ENCODE peak calls at places on chromosomes 2 and 18, in five cellular contexts. One of them, this sample, is unnamed.

GRCh38 chr2:71609029-71609428 is 155.7 kb downstream of the DYSF start:
- DNase-seq in GM06990: no peak
- DNase-seq in HCT116: no peak
- DNase-seq in Calu3: no peak
- DNase-seq in kidney: peak
- DNase-seq in this sample: no peak

GRCh38 chr18:35189510-35189909 is 51.3 kb upstream of the ZNF397 start:
- DNase-seq in Calu3: no peak
- DNase-seq in HCT116: no peak
- DNase-seq in GM06990: no peak
- DNase-seq in kidney: no peak
- DNase-seq in this sample: no peak

GRCh38 chr2:224347181-224348051 is 54.5 kb downstream of the FAM124B start:
- DNase-seq in HCT116: no peak
- DNase-seq in kidney: no peak
- DNase-seq in GM06990: no peak
- DNase-seq in Calu3: no peak
- DNase-seq in this sample: no peak

GRCh38 chr2:150542172-150542571 is 54.7 kb upstream of the RND3 start:
- DNase-seq in GM06990: no peak
- DNase-seq in Calu3: no peak
- DNase-seq in HCT116: no peak
- DNase-seq in kidney: no peak
- DNase-seq in this sample: no peak

GRCh38 chr18:44945847-44946490 is 265.3 kb downstream of the SETBP1 start:
- DNase-seq in Calu3: no peak
- DNase-seq in HCT116: no peak
- DNase-seq in kidney: no peak
- DNase-seq in GM06990: no peak
- DNase-seq in this sample: no peak

GRCh38 chr2:238108423-238109201 is 8.5 kb downstream of the ESPNL start:
- DNase-seq in Calu3: no peak
- DNase-seq in GM06990: peak
- DNase-seq in kidney: peak
- DNase-seq in HCT116: no peak
- DNase-seq in this sample: no peak

GRCh38 chr2:74131901-74132300 is 15.8 kb downstream of the BOLA3 start:
- DNase-seq in HCT116: no peak
- DNase-seq in kidney: no peak
- DNase-seq in GM06990: no peak
- DNase-seq in Calu3: no peak
- DNase-seq in this sample: no peak

GRCh38 chr2:189408294-189408693 is 33.0 kb upstream of the WDR75 start:
- DNase-seq in kidney: no peak
- DNase-seq in Calu3: no peak
- DNase-seq in GM06990: no peak
- DNase-seq in HCT116: no peak
- DNase-seq in this sample: no peak

GRCh38 chr2:134663451-134663850 is 55.3 kb downstream of the TMEM163 start:
- DNase-seq in Calu3: no peak
- DNase-seq in GM06990: no peak
- DNase-seq in kidney: no peak
- DNase-seq in HCT116: no peak
- DNase-seq in this sample: no peak

GRCh38 chr2:64426191-64426952 is 27.6 kb upstream of the LGALSL start:
- DNase-seq in kidney: no peak
- DNase-seq in HCT116: no peak
- DNase-seq in GM06990: no peak
- DNase-seq in Calu3: no peak
- DNase-seq in this sample: no peak

GRCh38 chr2:26770986-26771586 is 7.0 kb downstream of the SLC35F6 start:
- DNase-seq in kidney: peak
- DNase-seq in HCT116: no peak
- DNase-seq in GM06990: no peak
- DNase-seq in Calu3: peak
- DNase-seq in this sample: peak

GRCh38 chr2:237097326-237097910 is 11.7 kb downstream of the COPS8 start:
- DNase-seq in HCT116: no peak
- DNase-seq in Calu3: no peak
- DNase-seq in GM06990: no peak
- DNase-seq in kidney: no peak
- DNase-seq in this sample: no peak

GRCh38 chr2:207729465-207729998 is 18.1 kb downstream of the CCNYL1 start:
- DNase-seq in HCT116: no peak
- DNase-seq in Calu3: no peak
- DNase-seq in kidney: no peak
- DNase-seq in GM06990: no peak
- DNase-seq in this sample: no peak

GRCh38 chr18:22933958-22934423 is 863 bp downstream of the RBBP8 start:
- DNase-seq in HCT116: no peak
- DNase-seq in kidney: no peak
- DNase-seq in Calu3: no peak
- DNase-seq in GM06990: no peak
- DNase-seq in this sample: no peak

GRCh38 chr18:48290162-48290926 is 118.8 kb downstream of the ZBTB7C start:
- DNase-seq in Calu3: no peak
- DNase-seq in GM06990: no peak
- DNase-seq in kidney: no peak
- DNase-seq in HCT116: no peak
- DNase-seq in this sample: no peak

GRCh38 chr2:43225788-43226557 is 433 bp downstream of the ZFP36L2 start:
- DNase-seq in kidney: peak
- DNase-seq in Calu3: peak
- DNase-seq in HCT116: no peak
- DNase-seq in GM06990: peak
- DNase-seq in this sample: no peak

GRCh38 chr2:164551519-164551918 is 69.8 kb downstream of the GRB14 start:
- DNase-seq in GM06990: no peak
- DNase-seq in kidney: no peak
- DNase-seq in HCT116: no peak
- DNase-seq in Calu3: no peak
- DNase-seq in this sample: no peak

GRCh38 chr2:25301453-25302352 is 40.0 kb downstream of the DNMT3A start:
- DNase-seq in kidney: no peak
- DNase-seq in Calu3: no peak
- DNase-seq in HCT116: peak
- DNase-seq in GM06990: peak
- DNase-seq in this sample: peak

GRCh38 chr2:134260726-134261125 is 6.9 kb downstream of the MGAT5 start:
- DNase-seq in kidney: no peak
- DNase-seq in Calu3: no peak
- DNase-seq in GM06990: no peak
- DNase-seq in HCT116: no peak
- DNase-seq in this sample: peak

GRCh38 chr2:64951306-64951953 is 37.8 kb upstream of the SLC1A4 start:
- DNase-seq in Calu3: no peak
- DNase-seq in HCT116: no peak
- DNase-seq in kidney: no peak
- DNase-seq in GM06990: no peak
- DNase-seq in this sample: no peak

GRCh38 chr2:27803046-27803445 is 31.5 kb downstream of the MRPL33 start:
- DNase-seq in kidney: no peak
- DNase-seq in Calu3: no peak
- DNase-seq in GM06990: no peak
- DNase-seq in HCT116: no peak
- DNase-seq in this sample: no peak

GRCh38 chr18:30967701-30968100 is 74.8 kb downstream of the DSC3 start:
- DNase-seq in Calu3: no peak
- DNase-seq in GM06990: no peak
- DNase-seq in kidney: no peak
- DNase-seq in HCT116: no peak
- DNase-seq in this sample: no peak

GRCh38 chr2:74503506-74504475 is 3.7 kb downstream of the PCGF1 start:
- DNase-seq in kidney: peak
- DNase-seq in HCT116: no peak
- DNase-seq in Calu3: no peak
- DNase-seq in GM06990: no peak
- DNase-seq in this sample: no peak

GRCh38 chr2:33595385-33595784 is 3.7 kb downstream of the FAM98A start:
- DNase-seq in Calu3: no peak
- DNase-seq in kidney: no peak
- DNase-seq in HCT116: no peak
- DNase-seq in GM06990: no peak
- DNase-seq in this sample: no peak

GRCh38 chr2:146820672-146821071 is 1024.2 kb upstream of the ACVR2A start:
- DNase-seq in Calu3: no peak
- DNase-seq in kidney: no peak
- DNase-seq in GM06990: no peak
- DNase-seq in HCT116: no peak
- DNase-seq in this sample: no peak

GRCh38 chr2:155708052-155708451 is 624.5 kb downstream of the NR4A2 start:
- DNase-seq in GM06990: no peak
- DNase-seq in HCT116: peak
- DNase-seq in kidney: no peak
- DNase-seq in Calu3: peak
- DNase-seq in this sample: no peak

GRCh38 chr2:132374961-132375360 is 41.6 kb upstream of the GPR39 start:
- DNase-seq in kidney: no peak
- DNase-seq in Calu3: no peak
- DNase-seq in GM06990: no peak
- DNase-seq in HCT116: no peak
- DNase-seq in this sample: no peak

GRCh38 chr2:23655862-23656596 is 270.9 kb downstream of the ATAD2B start:
- DNase-seq in HCT116: no peak
- DNase-seq in kidney: no peak
- DNase-seq in GM06990: no peak
- DNase-seq in Calu3: no peak
- DNase-seq in this sample: no peak

GRCh38 chr2:23656597-23656973 is 270.3 kb downstream of the ATAD2B start:
- DNase-seq in Calu3: no peak
- DNase-seq in HCT116: no peak
- DNase-seq in kidney: peak
- DNase-seq in GM06990: no peak
- DNase-seq in this sample: no peak

GRCh38 chr2:23657934-23658333 is 269.0 kb downstream of the ATAD2B start:
- DNase-seq in HCT116: no peak
- DNase-seq in kidney: peak
- DNase-seq in GM06990: no peak
- DNase-seq in Calu3: no peak
- DNase-seq in this sample: no peak

GRCh38 chr2:23653326-23653725 is 268.3 kb downstream of the KLHL29 start:
- DNase-seq in HCT116: no peak
- DNase-seq in Calu3: no peak
- DNase-seq in kidney: no peak
- DNase-seq in GM06990: no peak
- DNase-seq in this sample: no peak

DNA sequence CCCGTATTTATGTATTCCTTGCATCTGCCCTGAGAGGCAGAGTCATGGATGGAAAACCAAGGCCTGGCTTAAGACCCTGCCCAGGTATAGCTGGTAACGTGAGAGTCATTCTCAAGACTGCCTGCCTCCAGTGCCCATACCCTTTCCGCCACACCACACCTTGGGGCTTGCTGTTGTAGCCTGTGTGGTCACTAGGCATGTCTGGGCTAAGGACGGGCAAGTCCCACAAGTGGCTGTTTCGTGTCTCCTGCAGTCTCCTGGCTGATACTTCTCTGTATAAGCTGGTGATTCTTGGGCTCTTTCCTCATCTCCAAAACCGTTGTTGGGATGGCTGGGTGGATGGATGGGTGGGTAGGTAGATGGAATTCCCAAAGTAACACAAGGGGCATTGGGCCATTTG is 269.8 kb downstream of the KLHL29 start:
- DNase-seq in GM06990: no peak
- DNase-seq in HCT116: no peak
- DNase-seq in kidney: no peak
- DNase-seq in Calu3: no peak
- DNase-seq in this sample: no peak
- TF ChIP-seq CTCF in GM06990: no peak
- TF ChIP-seq CTCF in HCT116: no peak
- TF ChIP-seq CTCF in kidney: no peak
- TF ChIP-seq CTCF in Calu3: no peak
- TF ChIP-seq CTCF in this sample: no peak

GRCh38 chr2:101232770-101233169 is 19.9 kb upstream of the CNOT11 start:
- DNase-seq in HCT116: no peak
- DNase-seq in GM06990: no peak
- DNase-seq in Calu3: no peak
- DNase-seq in kidney: no peak
- DNase-seq in this sample: no peak
- TF ChIP-seq CTCF in HCT116: no peak
- TF ChIP-seq CTCF in GM06990: no peak
- TF ChIP-seq CTCF in Calu3: no peak
- TF ChIP-seq CTCF in kidney: no peak
- TF ChIP-seq CTCF in this sample: no peak

GRCh38 chr2:240560480-240561324 is 545 bp downstream of the DUSP28 start:
- DNase-seq in Calu3: peak
- DNase-seq in HCT116: peak
- DNase-seq in GM06990: peak
- DNase-seq in kidney: peak
- DNase-seq in this sample: peak

GRCh38 chr2:240560084-240560479 is at the start of gene DUSP28:
- DNase-seq in GM06990: peak
- DNase-seq in HCT116: peak
- DNase-seq in kidney: peak
- DNase-seq in Calu3: peak
- DNase-seq in this sample: peak

GRCh38 chr2:240564191-240564570 is 4.0 kb downstream of the DUSP28 start:
- DNase-seq in HCT116: no peak
- DNase-seq in kidney: no peak
- DNase-seq in GM06990: no peak
- DNase-seq in Calu3: no peak
- DNase-seq in this sample: no peak

GRCh38 chr2:240559271-240559670 is 886 bp upstream of the DUSP28 start:
- DNase-seq in kidney: no peak
- DNase-seq in GM06990: no peak
- DNase-seq in Calu3: no peak
- DNase-seq in HCT116: no peak
- DNase-seq in this sample: no peak

DNA sequence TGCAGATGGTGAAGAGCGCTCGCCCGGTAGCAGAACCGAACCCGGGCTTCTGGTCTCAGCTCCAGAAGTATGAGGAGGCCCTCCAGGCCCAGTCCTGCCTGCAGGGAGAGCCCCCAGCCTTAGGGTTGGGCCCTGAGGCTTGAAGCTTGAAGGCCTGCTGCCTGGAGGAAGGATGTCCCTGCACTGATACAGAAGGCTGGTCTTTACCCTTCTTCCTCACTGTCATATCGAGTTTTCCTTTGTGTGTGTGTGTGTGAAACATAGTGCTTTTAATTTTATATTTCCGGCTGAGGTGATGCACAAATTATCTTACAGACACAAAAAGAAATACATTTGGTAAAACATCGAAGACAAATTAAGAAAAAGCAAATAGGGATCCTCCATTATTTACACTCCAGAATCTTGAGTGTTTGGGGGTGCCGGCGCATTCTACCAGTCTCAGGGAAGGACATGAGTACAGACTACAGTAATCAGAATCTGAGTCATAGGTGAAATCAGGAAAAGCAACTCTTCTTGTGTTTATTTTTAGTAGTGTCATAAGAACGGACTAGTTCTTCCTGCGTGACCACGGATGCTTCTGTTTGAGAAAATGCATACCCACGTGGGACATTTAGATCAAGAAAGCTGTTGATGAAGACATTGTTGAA is 1.3 kb downstream of the DUSP28 start:
- DNase-seq in HCT116: no peak
- DNase-seq in kidney: peak
- DNase-seq in GM06990: no peak
- DNase-seq in Calu3: no peak
- DNase-seq in this sample: peak
- TF ChIP-seq CTCF in HCT116: no peak
- TF ChIP-seq CTCF in kidney: no peak
- TF ChIP-seq CTCF in GM06990: no peak
- TF ChIP-seq CTCF in Calu3: no peak
- TF ChIP-seq CTCF in this sample: no peak

GRCh38 chr2:201664334-201664733 is 21.0 kb upstream of the TMEM237 start:
- DNase-seq in Calu3: no peak
- DNase-seq in HCT116: no peak
- DNase-seq in kidney: no peak
- DNase-seq in GM06990: no peak
- DNase-seq in this sample: no peak
- TF ChIP-seq CTCF in Calu3: no peak
- TF ChIP-seq CTCF in HCT116: no peak
- TF ChIP-seq CTCF in kidney: no peak
- TF ChIP-seq CTCF in GM06990: no peak
- TF ChIP-seq CTCF in this sample: no peak

This sample was measured in AG09309.